ENCODE peak calls at places on chromosomes 2 and 18, in six cellular contexts. F, J, N, D, E and S are unnamed samples.

GRCh38 chr18:48452863-48453323 is 43.7 kb upstream of the ZBTB7C start:
- DNase-seq in F (no peak), J (peak), N (no peak), D (no peak), E (no peak), S (no peak)

GRCh38 chr2:241859436-241860183 is 916 bp upstream of the PDCD1 start:
- DNase-seq in F (peak), J (no peak), N (no peak), D (no peak), E (no peak), S (no peak)

GRCh38 chr2:68251855-68252406 is 401 bp downstream of the PPP3R1 start:
- DNase-seq in F (peak), J (no peak), N (peak), D (no peak), E (peak), S (peak)

GRCh38 chr2:238079874-238080327 is 19.1 kb downstream of the SCLY start:
- DNase-seq in F (no peak), J (peak), N (no peak), D (no peak), E (no peak), S (no peak)

GRCh38 chr18:154151-154550 is 4.2 kb upstream of the USP14 start:
- DNase-seq in F (no peak), J (no peak), N (no peak), D (no peak), E (no peak), S (no peak)

GRCh38 chr2:173462908-173463840 is 108.5 kb downstream of the CDCA7 start:
- DNase-seq in F (no peak), J (peak), N (no peak), D (no peak), E (no peak), S (peak)

GRCh38 chr2:232781765-232782164 is 5.4 kb upstream of the KCNJ13 start:
- DNase-seq in F (no peak), J (peak), N (no peak), D (peak), E (no peak), S (no peak)

GRCh38 chr2:238573065-238573778 is 146.5 kb downstream of the ASB1 start:
- DNase-seq in F (peak), J (peak), N (peak), D (no peak), E (peak), S (peak)

GRCh38 chr2:45469314-45470099 is 141.6 kb downstream of the SRBD1 start:
- DNase-seq in F (no peak), J (peak), N (no peak), D (no peak), E (no peak), S (no peak)

GRCh38 chr18:76431437-76432273 is 63.4 kb downstream of the ZNF516 start:
- DNase-seq in F (peak), J (no peak), N (no peak), D (no peak), E (peak), S (peak)

GRCh38 chr2:239828192-239828972 is 196.8 kb downstream of the NDUFA10 start:
- DNase-seq in F (no peak), J (no peak), N (no peak), D (no peak), E (peak), S (no peak)

GRCh38 chr2:192473331-192473730 is 278.6 kb upstream of the TMEFF2 start:
- DNase-seq in F (no peak), J (no peak), N (no peak), D (no peak), E (no peak), S (no peak)

DNA sequence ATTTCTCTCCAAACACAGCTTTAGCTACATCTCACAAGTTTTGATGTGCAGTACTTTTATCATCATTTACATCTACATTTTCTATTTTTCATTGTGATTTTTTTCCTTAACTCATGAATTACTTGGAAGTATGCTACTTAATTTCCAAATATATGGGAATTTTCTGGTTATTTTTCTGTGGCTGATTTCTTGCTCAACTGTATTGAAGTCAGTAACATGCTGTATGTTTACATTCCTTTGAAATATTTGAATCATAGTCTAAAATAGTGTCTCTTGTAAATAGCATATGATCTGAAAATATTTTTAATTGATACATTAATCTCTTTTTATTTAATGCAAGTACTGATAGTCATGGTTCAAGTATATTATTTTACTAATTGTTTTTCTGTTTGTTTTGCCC is 26.0 kb upstream of the GALNT5 start:
- DNase-seq in F (no peak), J (no peak), N (no peak), D (no peak), E (no peak), S (no peak)
- TF ChIP-seq CREB1 in F (no peak), J (no peak), N (no peak), D (no peak), E (no peak), S (no peak)

DNA sequence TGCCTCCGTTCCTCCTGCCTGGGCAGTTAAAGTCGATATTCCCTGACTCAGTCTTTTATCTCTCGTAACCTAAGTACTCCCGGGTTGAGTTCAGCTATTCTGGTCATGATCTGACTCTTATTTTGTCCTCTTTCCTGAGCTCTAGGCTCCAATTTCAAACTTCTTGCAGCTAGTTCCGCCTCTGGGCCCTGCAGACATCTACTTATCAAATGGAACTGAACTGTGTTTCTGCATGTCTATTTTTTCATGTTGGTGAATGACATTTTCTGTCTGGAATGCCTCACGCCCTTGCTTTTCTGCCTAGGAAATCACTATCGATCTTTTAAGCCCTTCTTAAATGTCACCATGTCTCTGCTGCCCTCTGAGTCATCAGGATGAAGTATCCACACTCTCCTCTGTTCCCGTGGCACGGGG is 101.5 kb downstream of the VAPA start:
- DNase-seq in F (no peak), J (no peak), N (no peak), D (no peak), E (no peak), S (no peak)
- TF ChIP-seq CREB1 in F (no peak), J (no peak), N (no peak), D (no peak), E (no peak), S (no peak)

DNA sequence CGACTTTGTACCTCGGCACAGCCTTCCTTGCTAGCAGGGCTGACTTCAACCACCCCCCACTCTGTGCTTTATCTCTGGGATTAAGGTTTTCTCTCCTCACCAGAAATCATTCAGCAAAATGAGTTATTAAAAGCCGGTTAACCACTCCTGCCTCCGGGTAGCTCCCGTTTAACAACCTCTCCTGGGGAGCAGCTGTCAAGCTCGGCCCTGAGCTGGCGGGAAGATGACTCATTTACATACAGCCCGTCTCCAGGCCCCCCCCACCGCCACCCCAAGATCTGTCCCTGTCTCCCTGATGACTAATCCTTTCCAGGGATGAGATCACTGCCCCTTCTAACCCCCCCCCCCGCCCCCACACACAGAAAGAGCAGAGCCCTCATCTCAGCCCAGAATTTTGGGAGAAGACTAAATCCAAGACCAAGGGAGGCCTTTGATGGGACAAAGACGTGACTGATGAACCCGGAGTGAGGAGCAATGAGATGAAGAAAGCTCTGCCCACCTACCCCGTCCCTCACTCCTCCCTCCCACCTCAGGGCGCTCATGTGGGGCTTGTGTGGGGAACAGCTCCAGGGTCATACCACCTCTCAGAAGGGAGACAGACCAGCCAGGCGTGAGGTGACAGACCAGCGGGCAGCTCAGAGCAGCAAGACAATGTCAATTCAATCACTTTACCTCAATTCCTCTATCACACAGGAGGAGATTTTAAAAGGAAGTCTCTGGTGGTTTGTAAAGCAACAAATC is 131.4 kb downstream of the MSH2 start:
- DNase-seq in F (peak), J (no peak), N (no peak), D (no peak), E (no peak), S (no peak)
- TF ChIP-seq CREB1 in F (no peak), J (no peak), N (no peak), D (no peak), E (no peak), S (no peak)

DNA sequence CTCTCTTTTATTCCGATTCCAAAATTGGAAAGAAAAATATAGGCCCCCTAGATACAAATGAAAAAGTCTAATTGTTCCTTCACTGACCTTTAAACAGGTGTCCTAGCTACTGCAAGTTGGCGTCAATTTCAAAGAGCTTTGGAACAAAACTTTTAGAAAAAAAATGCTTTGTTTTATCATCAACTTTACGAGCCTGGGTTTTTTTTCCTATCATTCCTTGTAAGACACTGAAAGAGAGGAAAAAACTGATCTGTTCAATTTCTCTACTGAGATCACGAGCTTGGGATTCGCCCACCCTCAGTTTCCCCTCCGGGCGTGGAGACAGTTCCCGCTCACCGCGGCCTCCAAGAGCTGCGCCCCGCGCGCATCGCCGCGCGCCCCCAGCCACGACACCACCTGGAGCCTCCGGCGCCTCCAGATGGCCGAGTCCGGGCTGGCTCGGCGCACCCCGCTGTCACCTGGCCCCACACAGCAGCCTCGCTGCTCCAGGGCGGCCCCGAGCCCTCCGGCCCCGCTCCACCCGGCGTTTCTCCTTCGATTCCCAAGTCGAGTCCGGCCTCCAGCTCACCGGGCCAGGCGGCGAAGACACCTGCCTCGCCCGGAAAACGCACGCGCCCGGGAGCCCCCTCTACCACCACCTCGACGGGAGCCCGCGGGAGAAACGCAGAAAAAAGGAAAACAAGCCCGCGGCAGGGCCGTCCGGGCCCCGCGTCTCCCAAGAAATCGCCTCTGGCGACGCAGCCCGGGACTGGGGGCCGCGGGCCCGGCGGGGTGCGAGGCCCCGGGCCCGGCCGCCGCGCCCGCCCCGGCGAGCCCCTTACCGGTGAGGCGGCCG is 659 bp downstream of the TBC1D8 start:
- DNase-seq in F (peak), J (no peak), N (peak), D (no peak), E (peak), S (peak)
- TF ChIP-seq CREB1 in F (no peak), J (no peak), N (no peak), D (no peak), E (no peak), S (no peak)

GRCh38 chr18:78681396-78681795 is 298.2 kb upstream of the SALL3 start:
- DNase-seq in F (no peak), J (no peak), N (no peak), D (no peak), E (no peak), S (no peak)

GRCh38 chr18:78682716-78683115 is 296.9 kb upstream of the SALL3 start:
- DNase-seq in F (no peak), J (no peak), N (no peak), D (no peak), E (no peak), S (no peak)

GRCh38 chr18:78681934-78682333 is 297.7 kb upstream of the SALL3 start:
- DNase-seq in F (no peak), J (no peak), N (no peak), D (no peak), E (no peak), S (no peak)

GRCh38 chr18:78685250-78685979 is 294.2 kb upstream of the SALL3 start:
- DNase-seq in F (no peak), J (no peak), N (no peak), D (no peak), E (no peak), S (no peak)

DNA sequence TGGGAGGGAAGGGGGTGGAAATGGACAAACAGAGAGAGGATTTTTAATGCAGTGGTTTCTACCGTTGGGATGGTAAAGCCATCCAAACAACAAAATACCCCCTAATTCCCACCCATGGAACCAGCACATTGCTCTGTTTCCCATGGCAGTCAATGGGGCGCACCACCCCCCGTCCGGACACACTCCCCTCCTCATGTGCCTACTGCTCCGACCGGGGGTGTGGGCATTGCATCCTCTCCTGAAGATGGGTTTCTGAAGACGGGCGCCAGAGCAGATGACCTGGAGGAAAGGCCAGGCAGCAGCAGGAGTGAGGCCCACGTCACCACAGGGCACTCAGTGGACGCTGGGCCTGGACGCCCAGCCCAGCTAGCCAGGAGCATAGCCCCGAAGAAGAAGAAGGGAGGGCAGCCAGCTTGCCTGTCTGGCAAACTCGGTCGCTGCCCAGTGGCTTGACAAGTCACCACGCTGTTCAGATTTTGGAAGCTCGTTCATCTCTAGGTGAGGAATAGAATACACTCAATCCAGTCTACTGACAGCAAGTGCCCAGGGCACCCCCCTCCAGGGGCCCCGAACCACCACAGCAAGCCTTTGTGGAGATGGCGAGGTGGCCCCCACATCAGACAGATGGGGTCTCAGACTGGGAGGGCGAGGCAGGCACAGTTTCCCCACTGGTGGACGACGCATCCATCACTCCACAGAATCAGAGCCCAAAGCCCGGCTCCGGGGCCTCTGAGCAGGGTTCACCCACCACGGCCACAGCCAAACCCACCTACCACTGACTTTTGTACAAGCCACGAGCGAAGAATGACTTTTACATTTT is 296.2 kb upstream of the SALL3 start:
- DNase-seq in F (no peak), J (no peak), N (no peak), D (no peak), E (no peak), S (no peak)
- TF ChIP-seq CREB1 in F (no peak), J (no peak), N (no peak), D (no peak), E (no peak), S (no peak)

GRCh38 chr2:42721898-42722297 is 42.0 kb downstream of the OXER1 start:
- DNase-seq in F (no peak), J (no peak), N (no peak), D (no peak), E (no peak), S (no peak)

GRCh38 chr2:42725657-42726056 is 38.3 kb downstream of the OXER1 start:
- DNase-seq in F (no peak), J (no peak), N (no peak), D (no peak), E (no peak), S (no peak)

GRCh38 chr2:42726680-42727079 is 37.3 kb downstream of the OXER1 start:
- DNase-seq in F (no peak), J (no peak), N (no peak), D (no peak), E (no peak), S (no peak)

GRCh38 chr2:42723465-42723864 is 40.5 kb downstream of the OXER1 start:
- DNase-seq in F (no peak), J (no peak), N (no peak), D (no peak), E (no peak), S (no peak)

DNA sequence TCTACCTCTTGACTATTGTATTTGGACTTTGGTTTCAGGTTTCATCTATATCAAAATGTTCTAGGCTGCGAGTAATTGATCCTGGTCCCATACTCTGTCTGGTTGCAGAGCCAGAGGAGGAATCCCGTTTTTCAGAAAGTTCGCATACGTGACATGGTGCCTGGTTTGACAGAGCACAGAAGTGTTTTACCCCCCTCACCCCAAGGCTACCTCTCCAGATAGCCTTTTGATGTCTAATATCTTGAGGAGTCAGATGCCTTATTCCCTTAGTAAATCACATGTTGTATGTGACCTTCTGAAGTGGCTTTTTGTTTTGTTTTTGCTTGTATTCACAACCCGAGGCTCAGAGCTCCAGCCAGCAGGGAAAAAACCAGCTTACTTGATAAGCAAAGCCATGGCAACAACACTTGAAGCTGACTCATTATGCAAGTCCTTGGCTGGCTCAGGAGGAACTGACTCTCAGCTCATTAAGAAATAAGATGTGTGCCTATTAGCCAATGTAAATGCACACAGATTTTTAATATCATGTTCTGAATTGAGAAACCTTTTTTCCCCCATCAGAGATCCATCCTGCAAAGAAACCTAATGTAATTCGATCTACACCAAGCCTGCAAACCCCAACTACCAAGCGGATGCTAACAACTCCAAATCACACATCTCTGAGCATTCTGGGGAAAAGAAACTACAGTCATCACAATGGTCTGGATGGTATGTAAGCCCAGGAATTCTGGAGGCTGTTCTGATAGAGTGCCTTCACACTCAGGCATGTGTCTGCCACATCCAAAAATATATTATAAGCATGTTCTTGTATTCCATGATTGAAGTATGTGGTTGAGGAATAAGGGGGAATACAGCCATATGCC is 41.4 kb downstream of the OXER1 start:
- DNase-seq in F (no peak), J (no peak), N (no peak), D (peak), E (no peak), S (peak)
- TF ChIP-seq CREB1 in F (no peak), J (no peak), N (no peak), D (no peak), E (no peak), S (no peak)

GRCh38 chr2:177606636-177607035 is 214.1 kb downstream of the AGPS start:
- DNase-seq in F (no peak), J (no peak), N (no peak), D (no peak), E (no peak), S (peak)
- TF ChIP-seq CREB1 in F (no peak), J (no peak), N (no peak), D (no peak), E (no peak), S (no peak)